ENCODE peak calls at places on chromosomes 4 and X, in six cellular contexts. One of them, this sample, is unnamed.

GRCh38 chrX:15567886-15568616 is 32.7 kb downstream of the ACE2 start:
- DNase-seq in HT1080: no peak
- DNase-seq in AG10803: no peak
- DNase-seq in NCI-H510A treated with DMSO at 0.1 percent for 48 hours: peak; percentile 24
- DNase-seq in frontal cortex: no peak
- DNase-seq in T-helper 2 cell: no peak
- DNase-seq in this sample: no peak

GRCh38 chrX:153776611-153777045 is 4.2 kb upstream of the SRPK3 start:
- DNase-seq in HT1080: no peak
- DNase-seq in AG10803: no peak
- DNase-seq in NCI-H510A treated with DMSO at 0.1 percent for 48 hours: no peak
- DNase-seq in frontal cortex: no peak
- DNase-seq in T-helper 2 cell: no peak
- DNase-seq in this sample: no peak

GRCh38 chr4:98468744-98469143 is 189.7 kb downstream of the TSPAN5 start:
- DNase-seq in HT1080: no peak
- DNase-seq in AG10803: peak; percentile 63
- DNase-seq in NCI-H510A treated with DMSO at 0.1 percent for 48 hours: no peak
- DNase-seq in frontal cortex: peak; percentile 20
- DNase-seq in T-helper 2 cell: no peak
- DNase-seq in this sample: peak; percentile 45

GRCh38 chr4:7708981-7709380 is 230.7 kb downstream of the AFAP1 start:
- DNase-seq in HT1080: peak; percentile 60
- DNase-seq in AG10803: no peak
- DNase-seq in NCI-H510A treated with DMSO at 0.1 percent for 48 hours: no peak
- DNase-seq in frontal cortex: no peak
- DNase-seq in T-helper 2 cell: no peak
- DNase-seq in this sample: no peak

GRCh38 chrX:10450229-10450958 is 170.0 kb downstream of the MID1 start:
- DNase-seq in HT1080: peak; percentile 1
- DNase-seq in AG10803: peak; percentile 87
- DNase-seq in NCI-H510A treated with DMSO at 0.1 percent for 48 hours: no peak
- DNase-seq in frontal cortex: no peak
- DNase-seq in T-helper 2 cell: no peak
- DNase-seq in this sample: peak; percentile 37

GRCh38 chr4:33060873-33061542 is 2340.8 kb downstream of the PCDH7 start:
- DNase-seq in HT1080: peak; percentile 55
- DNase-seq in AG10803: peak; percentile 52
- DNase-seq in NCI-H510A treated with DMSO at 0.1 percent for 48 hours: peak; percentile 34
- DNase-seq in frontal cortex: no peak
- DNase-seq in T-helper 2 cell: no peak
- DNase-seq in this sample: peak; percentile 53

GRCh38 chr4:178415925-178416324 is 973.7 kb upstream of the AGA start:
- DNase-seq in HT1080: no peak
- DNase-seq in AG10803: no peak
- DNase-seq in NCI-H510A treated with DMSO at 0.1 percent for 48 hours: no peak
- DNase-seq in frontal cortex: no peak
- DNase-seq in T-helper 2 cell: no peak
- DNase-seq in this sample: no peak

GRCh38 chr4:140851032-140851636 is 94.9 kb upstream of the TBC1D9 start:
- DNase-seq in HT1080: peak; percentile 54
- DNase-seq in AG10803: peak; percentile 57
- DNase-seq in NCI-H510A treated with DMSO at 0.1 percent for 48 hours: peak; percentile 53
- DNase-seq in frontal cortex: peak; percentile 18
- DNase-seq in T-helper 2 cell: no peak
- DNase-seq in this sample: peak; percentile 74

GRCh38 chrX:66728818-66729271 is 90.0 kb upstream of the EDA2R start:
- DNase-seq in HT1080: peak; percentile 78
- DNase-seq in AG10803: peak; percentile 71
- DNase-seq in NCI-H510A treated with DMSO at 0.1 percent for 48 hours: peak; percentile 4
- DNase-seq in frontal cortex: no peak
- DNase-seq in T-helper 2 cell: peak; percentile 22
- DNase-seq in this sample: peak; percentile 73

GRCh38 chrX:135425566-135425965 is 3.8 kb downstream of the SMIM10L2A start:
- DNase-seq in HT1080: no peak
- DNase-seq in AG10803: no peak
- DNase-seq in NCI-H510A treated with DMSO at 0.1 percent for 48 hours: no peak
- DNase-seq in frontal cortex: no peak
- DNase-seq in T-helper 2 cell: no peak
- DNase-seq in this sample: no peak

GRCh38 chr4:189143255-189143654 is 797.4 kb upstream of the FRG1 start:
- DNase-seq in HT1080: peak; percentile 95
- DNase-seq in AG10803: no peak
- DNase-seq in NCI-H510A treated with DMSO at 0.1 percent for 48 hours: no peak
- DNase-seq in frontal cortex: no peak
- DNase-seq in T-helper 2 cell: no peak
- DNase-seq in this sample: peak; percentile 11

GRCh38 chr4:87337361-87337760 is 14.7 kb upstream of the HSD17B13 start:
- DNase-seq in HT1080: no peak
- DNase-seq in AG10803: no peak
- DNase-seq in NCI-H510A treated with DMSO at 0.1 percent for 48 hours: no peak
- DNase-seq in frontal cortex: no peak
- DNase-seq in T-helper 2 cell: no peak
- DNase-seq in this sample: no peak

GRCh38 chr4:79181190-79181589 is 144.7 kb downstream of the NAA11 start:
- DNase-seq in HT1080: peak; percentile 42
- DNase-seq in AG10803: no peak
- DNase-seq in NCI-H510A treated with DMSO at 0.1 percent for 48 hours: no peak
- DNase-seq in frontal cortex: no peak
- DNase-seq in T-helper 2 cell: no peak
- DNase-seq in this sample: no peak

GRCh38 chrX:155718964-155719586 is 106.3 kb upstream of the TMLHE start:
- DNase-seq in HT1080: no peak
- DNase-seq in AG10803: peak; percentile 4
- DNase-seq in NCI-H510A treated with DMSO at 0.1 percent for 48 hours: no peak
- DNase-seq in frontal cortex: no peak
- DNase-seq in T-helper 2 cell: no peak
- DNase-seq in this sample: peak; percentile 41

GRCh38 chr4:138438608-138439007 is 196.5 kb upstream of the SLC7A11 start:
- DNase-seq in HT1080: peak; percentile 8
- DNase-seq in AG10803: peak; percentile 4
- DNase-seq in NCI-H510A treated with DMSO at 0.1 percent for 48 hours: no peak
- DNase-seq in frontal cortex: no peak
- DNase-seq in T-helper 2 cell: no peak
- DNase-seq in this sample: no peak

GRCh38 chrX:96791559-96791958 is 92.1 kb upstream of the RPA4 start:
- DNase-seq in HT1080: peak; percentile 1
- DNase-seq in AG10803: peak; percentile 51
- DNase-seq in NCI-H510A treated with DMSO at 0.1 percent for 48 hours: no peak
- DNase-seq in frontal cortex: no peak
- DNase-seq in T-helper 2 cell: no peak
- DNase-seq in this sample: peak; percentile 62

GRCh38 chrX:53714580-53715335 is 28.2 kb upstream of the HUWE1 start:
- DNase-seq in HT1080: peak; percentile 40
- DNase-seq in AG10803: no peak
- DNase-seq in NCI-H510A treated with DMSO at 0.1 percent for 48 hours: peak; percentile 8
- DNase-seq in frontal cortex: no peak
- DNase-seq in T-helper 2 cell: peak; percentile 46
- DNase-seq in this sample: no peak